ENCODE peak calls at places on chromosome 7, in eight cellular contexts. S, P, N, T, F, C, X and L are unnamed samples.

GRCh38 chr7:116075351-116076145 is 45.0 kb upstream of the TFEC start:
- DNase-seq in X (no peak), F (no peak), S (no peak), C (no peak), N (peak; percentile 38), P (no peak), T (peak; percentile 14), L (no peak)

GRCh38 chr7:70177166-70177565 is 578.9 kb downstream of the AUTS2 start:
- DNase-seq in N (peak; percentile 35), X (no peak), F (no peak), S (no peak), P (no peak), T (peak; percentile 77), C (no peak), L (no peak)

GRCh38 chr7:3092468-3092867 is 48.8 kb upstream of the CARD11 start:
- DNase-seq in F (no peak), T (no peak), C (no peak), P (peak; percentile 14), S (no peak), N (no peak), X (peak; percentile 66), L (peak; percentile 21)

GRCh38 chr7:88276605-88277153 is 30.0 kb downstream of the STEAP4 start:
- DNase-seq in C (no peak), T (no peak), N (no peak), S (no peak), F (no peak), P (no peak), X (no peak), L (no peak)

GRCh38 chr7:106127984-106128780 is 16.1 kb upstream of the SYPL1 start:
- DNase-seq in P (no peak), C (no peak), T (peak; percentile 38), F (no peak), S (no peak), N (peak; percentile 19), X (no peak), L (no peak)

GRCh38 chr7:19969859-19970493 is 196.6 kb upstream of the TMEM196 start:
- DNase-seq in C (no peak), P (no peak), F (no peak), T (peak; percentile 70), X (no peak), N (peak; percentile 66), S (no peak), L (peak; percentile 64)

GRCh38 chr7:129952164-129952652 is 552 bp downstream of the UBE2H start:
- DNase-seq in X (peak; percentile 46), N (peak; percentile 36), F (peak; percentile 28), T (no peak), P (peak; percentile 36), S (peak; percentile 60), C (peak; percentile 76), L (peak; percentile 34)

GRCh38 chr7:12030116-12030515 is 181.0 kb upstream of the TMEM106B start:
- DNase-seq in T (peak; percentile 88), F (no peak), P (no peak), C (no peak), X (no peak), S (no peak), N (peak; percentile 37), L (no peak)

GRCh38 chr7:157502701-157503111 is 165.9 kb downstream of the DNAJB6 start:
- DNase-seq in C (peak; percentile 54), T (peak; percentile 11), S (peak; percentile 28), N (no peak), P (peak; percentile 20), F (no peak), X (no peak), L (peak; percentile 2)

GRCh38 chr7:36076073-36076472 is 77.0 kb upstream of the EEPD1 start:
- DNase-seq in N (no peak), P (no peak), C (no peak), T (no peak), F (no peak), X (no peak), S (no peak), L (no peak)

GRCh38 chr7:38330861-38331709 is 57.6 kb upstream of the TARP start:
- DNase-seq in T (no peak), N (no peak), C (no peak), F (peak; percentile 38), X (no peak), S (no peak), P (no peak), L (no peak)

GRCh38 chr7:88589915-88590314 is 169.6 kb upstream of the ZNF804B start:
- DNase-seq in P (no peak), X (no peak), N (no peak), C (no peak), T (no peak), S (no peak), F (no peak), L (no peak)

GRCh38 chr7:115410972-115411686 is 489.2 kb downstream of the MDFIC start:
- DNase-seq in N (no peak), C (no peak), P (no peak), T (no peak), S (no peak), F (no peak), X (peak; percentile 11), L (no peak)

GRCh38 chr7:103395071-103395470 is 47.6 kb downstream of the PSMC2 start:
- DNase-seq in C (no peak), S (no peak), F (no peak), P (no peak), X (no peak), N (no peak), T (no peak), L (no peak)

GRCh38 chr7:48759431-48760080 is 164.8 kb upstream of the CDC14C start:
- DNase-seq in N (no peak), T (no peak), S (no peak), X (no peak), F (no peak), C (no peak), P (no peak), L (no peak)

GRCh38 chr7:48755061-48755555 is 169.2 kb upstream of the CDC14C start:
- DNase-seq in S (no peak), T (no peak), X (no peak), C (no peak), F (no peak), N (peak; percentile 19), P (no peak), L (no peak)

GRCh38 chr7:48760528-48761265 is 163.7 kb upstream of the CDC14C start:
- DNase-seq in N (peak; percentile 6), S (no peak), P (no peak), C (no peak), F (no peak), T (peak; percentile 72), X (no peak), L (no peak)
- TF ChIP-seq CTCF in N (no peak), S (no peak), P (no peak), C (no peak), F (no peak), T (no peak), X (no peak), L (no peak)

GRCh38 chr7:151017370-151017952 is 6.8 kb downstream of the ATG9B start:
- DNase-seq in C (no peak), S (no peak), N (no peak), F (no peak), P (no peak), X (no peak), T (no peak), L (no peak)

GRCh38 chr7:151019130-151019447 is 5.2 kb downstream of the ATG9B start:
- DNase-seq in T (no peak), X (no peak), P (no peak), C (no peak), S (no peak), F (no peak), N (no peak), L (no peak)

GRCh38 chr7:151017953-151018420 is 6.3 kb downstream of the ATG9B start:
- DNase-seq in F (peak; percentile 84), N (no peak), P (peak; percentile 53), T (peak; percentile 32), S (peak; percentile 70), X (peak; percentile 88), C (no peak), L (peak; percentile 43)

GRCh38 chr7:151016942-151017341 is 7.4 kb downstream of the ATG9B start:
- DNase-seq in S (no peak), X (no peak), N (no peak), P (no peak), F (no peak), C (no peak), T (no peak), L (no peak)

GRCh38 chr7:151018421-151019129 is 5.7 kb downstream of the ATG9B start:
- DNase-seq in C (no peak), P (no peak), N (no peak), T (peak; percentile 38), X (no peak), S (peak; percentile 43), F (peak; percentile 39), L (no peak)
- TF ChIP-seq CTCF in C (no peak), P (no peak), N (no peak), T (no peak), X (no peak), S (no peak), F (no peak), L (no peak)

GRCh38 chr7:52936750-52937149 is 98.7 kb upstream of the POM121L12 start:
- DNase-seq in P (no peak), N (no peak), C (no peak), S (no peak), F (no peak), X (no peak), T (no peak), L (no peak)

GRCh38 chr7:52944916-52945315 is 90.5 kb upstream of the POM121L12 start:
- DNase-seq in C (no peak), T (peak; percentile 64), S (no peak), F (no peak), N (peak; percentile 12), X (no peak), P (no peak), L (no peak)

GRCh38 chr7:52938455-52939133 is 96.8 kb upstream of the POM121L12 start:
- DNase-seq in F (no peak), T (no peak), X (no peak), N (no peak), P (no peak), S (no peak), C (no peak), L (no peak)

DNA sequence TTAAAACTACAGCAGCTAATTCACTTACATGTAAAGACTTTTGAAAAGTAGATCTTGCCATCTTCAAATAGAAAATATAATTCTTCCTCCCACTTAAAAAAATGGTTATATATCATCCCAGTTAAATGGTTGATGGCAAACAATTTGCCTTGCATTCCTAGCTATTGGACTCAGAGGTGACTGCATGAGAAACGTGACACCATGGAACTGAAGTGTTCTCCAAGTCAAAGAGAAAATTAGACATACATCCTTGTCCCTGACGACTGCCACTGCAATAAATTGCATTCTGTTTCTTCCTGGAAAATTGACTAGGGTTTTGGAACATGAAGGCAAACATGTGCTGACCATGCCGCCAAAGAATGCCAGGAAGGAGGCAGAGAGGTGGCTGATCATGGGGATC is 94.9 kb upstream of the POM121L12 start:
- DNase-seq in X (no peak), P (no peak), S (no peak), N (no peak), C (no peak), F (no peak), T (peak; percentile 37), L (no peak)
- TF ChIP-seq CTCF in X (no peak), P (no peak), S (no peak), N (no peak), C (no peak), F (no peak), T (no peak), L (no peak)

DNA sequence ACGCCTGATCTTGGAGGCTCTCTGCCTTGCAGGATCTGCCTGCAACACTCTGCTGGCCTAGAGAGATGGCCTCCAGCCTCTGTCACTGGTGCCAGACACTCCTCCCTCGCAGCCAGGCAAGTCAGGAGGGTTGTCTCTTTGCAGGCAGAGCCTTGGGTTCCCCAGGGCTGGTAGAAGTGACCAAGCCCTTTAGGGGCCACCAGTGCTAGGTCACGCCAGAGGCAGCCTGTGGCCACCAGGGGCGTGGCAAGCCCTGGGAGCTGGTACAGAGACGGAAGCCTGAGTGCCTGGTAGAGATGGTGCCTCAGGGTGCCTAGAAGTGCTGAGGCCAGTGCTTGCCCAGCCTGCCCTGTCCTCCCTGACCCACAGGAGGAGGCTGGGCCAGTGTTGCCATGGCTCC is 9.1 kb downstream of the ADCYAP1R1 start:
- DNase-seq in N (no peak), T (no peak), C (no peak), X (no peak), S (no peak), P (no peak), F (no peak), L (no peak)
- TF ChIP-seq CTCF in N (no peak), T (no peak), C (no peak), X (no peak), S (no peak), P (no peak), F (no peak), L (peak; percentile 8)